ENCODE peak calls at places on chromosomes 11 and 22, in ten cellular contexts. One of them, this sample, is unnamed.

GRCh38 chr11:113487622-113488021 is 12.4 kb upstream of the DRD2 start:
- DNase-seq in nephron progenitor cell: no peak
- DNase-seq in mucosa of gallbladder: no peak
- DNase-seq in right lobe of liver: no peak
- DNase-seq in tibial nerve: no peak
- DNase-seq in WTC11: no peak
- DNase-seq in activated T-helper 9 cell treated with anti-CD3 and anti-CD28 coated beads, Interleukin-2, amount 50 U/mL, for 16 hours: no peak
- DNase-seq in stimulated activated CD4-positive, alpha-beta T cell treated with anti-CD3 and anti-CD28 coated beads, Interleukin-2, amount 100 ng/mL, for 24 hours: no peak
- DNase-seq in NCI-H510A treated with DMSO at 0.1 percent for 48 hours: no peak
- DNase-seq in kidney: no peak
- DNase-seq in this sample: no peak

GRCh38 chr22:22395230-22395629 is 113.3 kb downstream of the ZNF280B start:
- DNase-seq in stimulated activated CD4-positive, alpha-beta T cell treated with anti-CD3 and anti-CD28 coated beads, Interleukin-2, amount 100 ng/mL, for 24 hours: no peak
- DNase-seq in NCI-H510A treated with DMSO at 0.1 percent for 48 hours: no peak
- DNase-seq in activated T-helper 9 cell treated with anti-CD3 and anti-CD28 coated beads, Interleukin-2, amount 50 U/mL, for 16 hours: no peak
- DNase-seq in WTC11: no peak
- DNase-seq in mucosa of gallbladder: no peak
- DNase-seq in right lobe of liver: no peak
- DNase-seq in tibial nerve: no peak
- DNase-seq in kidney: no peak
- DNase-seq in nephron progenitor cell: no peak
- DNase-seq in this sample: no peak

GRCh38 chr22:43620197-43620596 is 191.9 kb downstream of the EFCAB6 start:
- DNase-seq in activated T-helper 9 cell treated with anti-CD3 and anti-CD28 coated beads, Interleukin-2, amount 50 U/mL, for 16 hours: no peak
- DNase-seq in kidney: no peak
- DNase-seq in mucosa of gallbladder: no peak
- DNase-seq in nephron progenitor cell: no peak
- DNase-seq in NCI-H510A treated with DMSO at 0.1 percent for 48 hours: no peak
- DNase-seq in right lobe of liver: no peak
- DNase-seq in WTC11: no peak
- DNase-seq in stimulated activated CD4-positive, alpha-beta T cell treated with anti-CD3 and anti-CD28 coated beads, Interleukin-2, amount 100 ng/mL, for 24 hours: no peak
- DNase-seq in tibial nerve: no peak
- DNase-seq in this sample: no peak

GRCh38 chr11:59078435-59078834 is 7.7 kb upstream of the GLYATL1B start:
- DNase-seq in nephron progenitor cell: no peak
- DNase-seq in activated T-helper 9 cell treated with anti-CD3 and anti-CD28 coated beads, Interleukin-2, amount 50 U/mL, for 16 hours: no peak
- DNase-seq in mucosa of gallbladder: no peak
- DNase-seq in stimulated activated CD4-positive, alpha-beta T cell treated with anti-CD3 and anti-CD28 coated beads, Interleukin-2, amount 100 ng/mL, for 24 hours: no peak
- DNase-seq in WTC11: no peak
- DNase-seq in NCI-H510A treated with DMSO at 0.1 percent for 48 hours: no peak
- DNase-seq in tibial nerve: no peak
- DNase-seq in right lobe of liver: no peak
- DNase-seq in kidney: no peak
- DNase-seq in this sample: no peak

GRCh38 chr11:123404626-123405025 is 25.4 kb upstream of the GRAMD1B start:
- DNase-seq in kidney: no peak
- DNase-seq in activated T-helper 9 cell treated with anti-CD3 and anti-CD28 coated beads, Interleukin-2, amount 50 U/mL, for 16 hours: no peak
- DNase-seq in tibial nerve: no peak
- DNase-seq in mucosa of gallbladder: no peak
- DNase-seq in NCI-H510A treated with DMSO at 0.1 percent for 48 hours: no peak
- DNase-seq in nephron progenitor cell: no peak
- DNase-seq in right lobe of liver: no peak
- DNase-seq in stimulated activated CD4-positive, alpha-beta T cell treated with anti-CD3 and anti-CD28 coated beads, Interleukin-2, amount 100 ng/mL, for 24 hours: no peak
- DNase-seq in WTC11: no peak
- DNase-seq in this sample: no peak

GRCh38 chr22:39214383-39215069 is 30.3 kb downstream of the PDGFB start:
- DNase-seq in NCI-H510A treated with DMSO at 0.1 percent for 48 hours: peak
- DNase-seq in tibial nerve: no peak
- DNase-seq in nephron progenitor cell: no peak
- DNase-seq in right lobe of liver: no peak
- DNase-seq in kidney: peak
- DNase-seq in activated T-helper 9 cell treated with anti-CD3 and anti-CD28 coated beads, Interleukin-2, amount 50 U/mL, for 16 hours: no peak
- DNase-seq in WTC11: peak
- DNase-seq in stimulated activated CD4-positive, alpha-beta T cell treated with anti-CD3 and anti-CD28 coated beads, Interleukin-2, amount 100 ng/mL, for 24 hours: no peak
- DNase-seq in mucosa of gallbladder: no peak
- DNase-seq in this sample: peak

GRCh38 chr22:49243335-49243734 is 584.3 kb downstream of the BRD1 start:
- DNase-seq in kidney: peak
- DNase-seq in NCI-H510A treated with DMSO at 0.1 percent for 48 hours: no peak
- DNase-seq in stimulated activated CD4-positive, alpha-beta T cell treated with anti-CD3 and anti-CD28 coated beads, Interleukin-2, amount 100 ng/mL, for 24 hours: no peak
- DNase-seq in tibial nerve: no peak
- DNase-seq in WTC11: no peak
- DNase-seq in right lobe of liver: no peak
- DNase-seq in nephron progenitor cell: no peak
- DNase-seq in activated T-helper 9 cell treated with anti-CD3 and anti-CD28 coated beads, Interleukin-2, amount 50 U/mL, for 16 hours: no peak
- DNase-seq in mucosa of gallbladder: no peak
- DNase-seq in this sample: no peak

GRCh38 chr11:120112174-120112796 is 25.6 kb downstream of the TRIM29 start:
- DNase-seq in activated T-helper 9 cell treated with anti-CD3 and anti-CD28 coated beads, Interleukin-2, amount 50 U/mL, for 16 hours: no peak
- DNase-seq in WTC11: peak
- DNase-seq in NCI-H510A treated with DMSO at 0.1 percent for 48 hours: no peak
- DNase-seq in right lobe of liver: no peak
- DNase-seq in stimulated activated CD4-positive, alpha-beta T cell treated with anti-CD3 and anti-CD28 coated beads, Interleukin-2, amount 100 ng/mL, for 24 hours: no peak
- DNase-seq in nephron progenitor cell: no peak
- DNase-seq in kidney: no peak
- DNase-seq in tibial nerve: no peak
- DNase-seq in mucosa of gallbladder: no peak
- DNase-seq in this sample: no peak

GRCh38 chr11:288328-289144 is at the start of gene PGGHG:
- DNase-seq in WTC11: peak
- DNase-seq in mucosa of gallbladder: peak
- DNase-seq in kidney: peak
- DNase-seq in nephron progenitor cell: peak
- DNase-seq in right lobe of liver: peak
- DNase-seq in activated T-helper 9 cell treated with anti-CD3 and anti-CD28 coated beads, Interleukin-2, amount 50 U/mL, for 16 hours: no peak
- DNase-seq in stimulated activated CD4-positive, alpha-beta T cell treated with anti-CD3 and anti-CD28 coated beads, Interleukin-2, amount 100 ng/mL, for 24 hours: peak
- DNase-seq in NCI-H510A treated with DMSO at 0.1 percent for 48 hours: no peak
- DNase-seq in tibial nerve: peak
- DNase-seq in this sample: no peak

This sample was measured in HepG2.